ENCODE peak calls at places on chromosome 7, in six cellular contexts. I is WTC11, S is lower leg skin, B is tibial nerve, N is kidney, T is AG10803. L is an unnamed sample.

GRCh38 chr7:121960678-121961461 is 87.9 kb downstream of the PTPRZ1 start:
- DNase-seq in B (no peak), N (no peak), S (no peak), T (peak), I (no peak), L (no peak)

GRCh38 chr7:25858562-25859411 is 293.2 kb upstream of the NFE2L3 start:
- DNase-seq in I (peak), T (no peak), B (no peak), N (peak), S (no peak), L (no peak)

GRCh38 chr7:109503421-109503820 is 933.7 kb downstream of the DNAJB9 start:
- DNase-seq in T (no peak), N (no peak), B (no peak), I (no peak), S (no peak), L (no peak)

GRCh38 chr7:99943641-99944507 is 14.5 kb upstream of the GJC3 start:
- DNase-seq in S (no peak), I (peak), T (no peak), B (no peak), N (no peak), L (no peak)

GRCh38 chr7:77409005-77409738 is 7.0 kb downstream of the GSAP start:
- DNase-seq in T (peak), N (no peak), I (no peak), B (no peak), S (no peak), L (no peak)

GRCh38 chr7:48038815-48039496 is 3.6 kb downstream of the C7orf57 start:
- DNase-seq in T (no peak), N (no peak), I (no peak), S (no peak), B (no peak), L (no peak)

GRCh38 chr7:96084880-96085551 is 236.9 kb downstream of the SLC25A13 start:
- DNase-seq in B (no peak), N (no peak), I (no peak), S (no peak), T (peak), L (no peak)

GRCh38 chr7:725223-726005 is 1.1 kb upstream of the DNAAF5 start:
- DNase-seq in N (no peak), T (no peak), B (no peak), I (no peak), S (no peak), L (no peak)

GRCh38 chr7:143477501-143478150 is at the start of gene TAS2R41:
- DNase-seq in N (no peak), I (no peak), T (no peak), S (no peak), B (no peak), L (no peak)

GRCh38 chr7:37225255-37226012 is 223.2 kb downstream of the ELMO1 start:
- DNase-seq in S (no peak), N (no peak), T (no peak), B (no peak), I (no peak), L (no peak)

GRCh38 chr7:65216469-65216868 is 157.2 kb upstream of the ZNF92 start:
- DNase-seq in N (peak), I (peak), S (peak), B (no peak), T (peak), L (no peak)

GRCh38 chr7:106316947-106317346 is 32.2 kb upstream of the NAMPT start:
- DNase-seq in B (no peak), S (no peak), N (no peak), T (no peak), I (no peak), L (no peak)

GRCh38 chr7:155858521-155859061 is 46.3 kb upstream of the SHH start:
- DNase-seq in N (no peak), S (no peak), B (no peak), I (no peak), T (no peak), L (no peak)

GRCh38 chr7:130901209-130901783 is 167.3 kb upstream of the KLF14 start:
- DNase-seq in S (no peak), I (no peak), B (no peak), N (peak), T (peak), L (no peak)

GRCh38 chr7:5523052-5523711 is 99.5 kb upstream of the TNRC18 start:
- DNase-seq in I (no peak), N (no peak), T (peak), B (no peak), S (no peak), L (no peak)

GRCh38 chr7:138842111-138842510 is 44.1 kb upstream of the ATP6V0A4 start:
- DNase-seq in N (no peak), B (no peak), T (peak), I (peak), S (no peak), L (no peak)

GRCh38 chr7:142385528-142386340 is 127.9 kb upstream of the PRSS58 start:
- DNase-seq in B (no peak), I (peak), S (no peak), T (peak), N (peak), L (no peak)
- TF ChIP-seq CTCF in B (peak), I (peak), S (no peak), T (peak), N (peak), L (peak)

GRCh38 chr7:135170223-135170997 is at the start of gene CYREN:
- DNase-seq in T (peak), B (peak), N (peak), S (peak), I (peak), L (peak)
- TF ChIP-seq CTCF in T (peak), B (peak), N (peak), S (peak), I (no peak), L (peak)

GRCh38 chr7:19489162-19489820 is 219.5 kb downstream of the POLR1F start:
- DNase-seq in S (no peak), I (no peak), N (peak), B (no peak), T (no peak), L (no peak)

GRCh38 chr7:19488056-19488455 is 220.8 kb downstream of the POLR1F start:
- DNase-seq in I (no peak), N (peak), B (no peak), S (no peak), T (no peak), L (no peak)

GRCh38 chr7:19491371-19491770 is 217.5 kb downstream of the POLR1F start:
- DNase-seq in B (no peak), T (no peak), S (no peak), N (no peak), I (no peak), L (no peak)

DNA sequence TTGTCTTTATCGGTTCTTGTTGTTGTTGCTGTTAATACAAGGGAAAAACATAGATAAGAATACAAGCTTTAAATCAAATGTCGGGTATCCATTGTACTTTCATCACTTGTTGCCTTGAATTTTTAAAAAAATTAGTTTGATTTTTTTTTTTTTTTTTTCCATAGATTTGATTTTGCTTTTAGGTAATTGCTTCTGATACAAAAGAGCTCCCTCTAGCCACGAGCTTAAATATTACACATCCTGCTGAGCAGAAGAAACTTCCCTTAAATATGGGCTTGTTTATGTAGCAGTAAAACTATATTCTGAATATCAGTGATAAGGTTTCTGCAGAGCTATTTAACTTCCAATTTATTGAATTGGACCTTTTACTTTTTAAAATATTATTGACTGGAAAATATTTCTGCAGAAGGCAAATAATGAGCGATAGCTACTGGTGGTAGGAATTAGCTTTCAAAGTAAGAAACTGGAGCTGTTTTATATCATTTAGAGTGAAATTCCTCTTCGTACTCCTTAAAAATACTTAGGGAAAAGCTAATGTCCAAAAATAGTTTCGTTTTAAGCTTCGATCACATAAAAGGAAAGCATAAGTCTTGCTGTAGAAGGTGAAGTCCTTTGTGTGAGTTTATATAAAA is 216.9 kb downstream of the POLR1F start:
- DNase-seq in I (no peak), S (no peak), B (no peak), T (peak), N (no peak), L (no peak)
- TF ChIP-seq CTCF in I (no peak), S (no peak), B (peak), T (peak), N (peak), L (peak)

DNA sequence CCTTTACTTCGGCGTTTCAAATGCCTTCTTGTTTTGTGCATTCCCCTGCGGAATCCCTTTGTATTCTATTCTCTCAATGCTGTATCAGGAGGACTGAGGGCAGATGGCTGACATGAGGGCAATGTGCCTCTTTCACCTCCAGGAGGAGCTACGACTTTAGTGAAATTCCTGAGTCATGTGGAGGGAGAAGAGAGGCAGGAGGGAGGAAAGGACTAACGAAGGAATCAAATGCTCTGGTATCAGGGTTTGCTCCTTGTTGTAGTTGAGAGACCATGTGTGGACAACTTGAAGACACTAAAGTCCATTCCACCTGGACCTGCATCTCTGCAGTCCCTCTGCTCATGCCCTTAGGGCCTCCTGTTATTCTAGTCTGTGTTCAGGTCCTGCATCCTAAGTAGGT is 40.2 kb upstream of the PRSS58 start:
- DNase-seq in I (peak), S (no peak), N (no peak), B (no peak), T (no peak), L (no peak)
- TF ChIP-seq CTCF in I (peak), S (no peak), N (peak), B (no peak), T (no peak), L (peak)

GRCh38 chr7:153433223-153433622 is 619.0 kb upstream of the DPP6 start:
- DNase-seq in T (no peak), I (no peak), N (no peak), B (no peak), S (no peak), L (no peak)

GRCh38 chr7:153430931-153431330 is 621.3 kb upstream of the DPP6 start:
- DNase-seq in B (no peak), T (no peak), I (no peak), N (no peak), S (no peak), L (no peak)

GRCh38 chr7:153432056-153432455 is 620.1 kb upstream of the DPP6 start:
- DNase-seq in N (no peak), S (no peak), B (no peak), I (no peak), T (no peak), L (no peak)
- TF ChIP-seq CTCF in N (no peak), S (no peak), B (no peak), I (no peak), T (no peak), L (no peak)

GRCh38 chr7:154792436-154793055 is 210.4 kb downstream of the PAXIP1 start:
- DNase-seq in N (no peak), I (no peak), T (no peak), S (no peak), B (no peak), L (no peak)

GRCh38 chr7:154785898-154786297 is 217.0 kb downstream of the PAXIP1 start:
- DNase-seq in T (no peak), B (no peak), N (no peak), S (no peak), I (no peak), L (no peak)

GRCh38 chr7:154791611-154792010 is 211.3 kb downstream of the PAXIP1 start:
- DNase-seq in N (no peak), T (no peak), S (no peak), B (no peak), I (no peak), L (no peak)

GRCh38 chr7:154794147-154794780 is 208.7 kb downstream of the PAXIP1 start:
- DNase-seq in S (no peak), B (no peak), T (no peak), N (peak), I (no peak), L (no peak)

GRCh38 chr7:154789404-154789803 is 213.5 kb downstream of the PAXIP1 start:
- DNase-seq in N (no peak), S (no peak), B (no peak), T (no peak), I (no peak), L (no peak)
- TF ChIP-seq CTCF in N (peak), S (no peak), B (no peak), T (no peak), I (no peak), L (peak)

GRCh38 chr7:2148814-2149213 is 83.9 kb downstream of the MAD1L1 start:
- DNase-seq in N (no peak), I (no peak), T (no peak), B (no peak), S (no peak), L (no peak)

GRCh38 chr7:2149672-2150444 is 82.9 kb downstream of the MAD1L1 start:
- DNase-seq in B (no peak), S (no peak), N (peak), T (no peak), I (no peak), L (no peak)

GRCh38 chr7:2145835-2146580 is 86.7 kb downstream of the MAD1L1 start:
- DNase-seq in N (no peak), S (no peak), I (no peak), B (no peak), T (no peak), L (no peak)

GRCh38 chr7:2146676-2147472 is 85.9 kb downstream of the MAD1L1 start:
- DNase-seq in S (no peak), T (no peak), I (no peak), N (no peak), B (no peak), L (no peak)

GRCh38 chr7:2148189-2148588 is 84.6 kb downstream of the MAD1L1 start:
- DNase-seq in T (no peak), S (no peak), N (no peak), B (no peak), I (no peak), L (no peak)
- TF ChIP-seq CTCF in T (no peak), S (no peak), N (no peak), B (no peak), I (peak), L (peak)

GRCh38 chr7:118969370-118969769 is 744.9 kb downstream of the ANKRD7 start:
- DNase-seq in I (no peak), B (no peak), S (no peak), N (no peak), T (no peak), L (no peak)

DNA sequence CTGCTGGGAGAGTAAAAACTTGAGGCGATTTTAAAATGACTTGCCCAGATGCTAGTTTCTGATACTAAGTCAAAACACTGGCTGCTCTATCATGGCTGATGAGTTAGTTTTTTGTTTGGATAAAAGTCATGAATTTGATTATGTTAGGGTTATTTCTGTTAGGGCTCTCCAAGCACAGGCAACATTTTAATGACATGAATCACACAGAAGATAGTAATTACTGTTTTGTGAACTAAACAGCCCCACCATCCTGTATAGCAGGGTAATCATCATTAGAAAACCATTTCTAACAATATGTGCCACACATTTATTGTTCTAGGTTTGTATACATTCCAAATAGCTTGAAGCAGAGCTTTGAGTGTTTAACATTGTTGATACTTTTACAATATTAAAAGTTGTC is 750.3 kb downstream of the ANKRD7 start:
- DNase-seq in B (no peak), S (no peak), I (no peak), T (no peak), N (no peak), L (no peak)
- TF ChIP-seq CTCF in B (no peak), S (no peak), I (no peak), T (no peak), N (no peak), L (no peak)

DNA sequence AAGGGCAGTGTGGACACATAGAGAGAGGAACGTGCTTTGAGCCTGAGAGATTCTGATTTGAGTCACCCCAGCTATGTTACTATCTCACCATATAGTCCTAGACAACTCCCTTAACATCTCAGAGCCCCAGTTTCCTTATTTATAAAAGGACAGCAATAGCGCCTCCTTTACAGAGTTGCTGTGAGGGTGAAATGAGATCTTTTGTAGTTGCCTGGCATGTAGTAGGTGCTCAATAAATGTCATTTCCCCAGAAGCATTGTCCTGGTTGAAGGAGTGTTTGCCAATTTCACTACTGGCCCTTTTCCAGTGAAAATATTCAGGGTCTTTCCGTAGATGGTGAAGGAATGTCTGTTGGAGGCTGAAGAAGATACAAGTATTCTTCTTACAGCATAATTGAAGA is 51.3 kb upstream of the FAM180A start:
- DNase-seq in T (no peak), S (no peak), I (no peak), N (no peak), B (no peak), L (no peak)
- TF ChIP-seq CTCF in T (peak), S (no peak), I (no peak), N (no peak), B (no peak), L (no peak)

DNA sequence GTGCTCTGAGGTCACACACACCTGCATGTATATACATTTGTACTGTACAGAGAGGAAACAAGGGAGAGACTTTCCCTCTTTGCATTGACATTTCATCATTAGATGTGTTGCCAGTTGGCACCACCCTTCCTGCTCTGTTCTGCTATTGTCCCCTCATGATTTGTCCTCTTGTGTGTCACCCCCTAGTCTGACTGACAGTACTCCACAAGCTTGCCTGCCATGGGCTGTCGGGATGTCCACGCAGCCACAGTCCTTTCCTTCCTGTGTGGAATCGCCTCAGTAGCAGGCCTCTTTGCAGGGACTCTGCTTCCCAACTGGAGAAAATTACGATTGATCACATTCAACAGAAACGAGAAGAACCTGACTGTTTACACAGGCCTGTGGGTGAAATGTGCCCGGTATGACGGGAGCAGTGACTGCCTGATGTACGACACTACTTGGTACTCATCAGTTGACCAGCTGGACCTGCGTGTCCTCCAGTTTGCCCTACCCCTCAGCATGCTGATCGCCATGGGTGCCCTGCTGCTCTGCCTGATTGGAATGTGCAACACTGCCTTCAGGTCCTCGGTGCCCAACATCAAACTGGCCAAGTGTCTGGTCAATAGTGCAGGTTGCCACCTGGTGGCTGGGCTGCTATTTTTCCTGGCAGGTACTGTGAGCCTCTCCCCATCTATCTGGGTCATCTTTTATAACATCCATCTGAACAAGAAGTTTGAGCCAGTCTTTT is 9.4 kb downstream of the CLDN12 start:
- DNase-seq in T (peak), S (no peak), B (no peak), I (peak), N (peak), L (no peak)
- TF ChIP-seq CTCF in T (peak), S (no peak), B (no peak), I (no peak), N (peak), L (peak)